ENCODE peak calls at places on chromosomes 4 and X, in five cellular contexts. W is HCT116, D is endothelial cell of umbilical vein, E is A549, B is SK-N-SH. G is an unnamed sample.

GRCh38 chr4:95539056-95539455 is 9.7 kb downstream of the UNC5C start:
- DNase-seq in B (no peak), W (no peak), D (no peak), E (no peak), G (no peak)

GRCh38 chr4:68283714-68284113 is 38.2 kb upstream of the TMPRSS11B start:
- DNase-seq in W (no peak), D (no peak), E (no peak), B (no peak), G (no peak)

GRCh38 chrX:11787564-11787963 is 29.5 kb downstream of the MSL3 start:
- DNase-seq in W (peak; percentile 10), E (peak; percentile 79), B (peak; percentile 64), D (peak; percentile 49), G (peak; percentile 38)

GRCh38 chr4:93646225-93646930 is 182.2 kb upstream of the ATOH1 start:
- DNase-seq in D (no peak), E (peak; percentile 9), W (no peak), B (no peak), G (no peak)

GRCh38 chr4:146095091-146095690 is 80.3 kb upstream of the LSM6 start:
- DNase-seq in D (peak; percentile 61), E (peak; percentile 46), B (peak; percentile 17), W (peak; percentile 57), G (peak; percentile 50)

GRCh38 chrX:126994011-126994410 is 174.5 kb downstream of the PRR32 start:
- DNase-seq in W (no peak), D (no peak), E (no peak), B (no peak), G (no peak)

GRCh38 chrX:103918050-103918449 is 44.4 kb upstream of the TMSB15B start:
- DNase-seq in W (peak; percentile 50), D (peak; percentile 59), B (peak; percentile 70), E (peak; percentile 81), G (peak; percentile 50)

GRCh38 chr4:38328963-38329729 is 334.9 kb upstream of the KLF3 start:
- DNase-seq in W (no peak), D (no peak), E (no peak), B (no peak), G (no peak)

GRCh38 chr4:135777386-135777785 is 1575.8 kb upstream of the PABPC4L start:
- DNase-seq in B (no peak), E (no peak), D (no peak), W (no peak), G (no peak)

GRCh38 chr4:48375651-48376291 is 34.4 kb downstream of the SLAIN2 start:
- DNase-seq in D (peak; percentile 90), E (peak; percentile 72), W (peak; percentile 1), B (no peak), G (peak; percentile 25)

GRCh38 chr4:139050436-139050835 is 34.9 kb downstream of the NOCT start:
- DNase-seq in E (no peak), W (no peak), B (no peak), D (no peak), G (no peak)

GRCh38 chr4:1178300-1179088 is 6.1 kb upstream of the SPON2 start:
- DNase-seq in E (no peak), W (no peak), B (no peak), D (no peak), G (no peak)

GRCh38 chr4:182175788-182176519 is 67.2 kb upstream of the TENM3 start:
- DNase-seq in W (no peak), D (no peak), B (no peak), E (peak; percentile 14), G (no peak)

GRCh38 chr4:39046243-39046642 is 14.0 kb upstream of the TMEM156 start:
- DNase-seq in W (no peak), E (peak; percentile 74), B (no peak), D (no peak), G (peak; percentile 88)

GRCh38 chr4:25970241-25970675 is 56.2 kb downstream of the SMIM20 start:
- DNase-seq in D (no peak), E (no peak), W (no peak), B (no peak), G (peak; percentile 74)

GRCh38 chr4:48300004-48300403 is 30.4 kb upstream of the TEC start:
- DNase-seq in D (no peak), E (no peak), W (no peak), B (no peak), G (no peak)

GRCh38 chr4:5045099-5045498 is 6.2 kb upstream of the STK32B start:
- DNase-seq in D (peak; percentile 45), W (no peak), E (no peak), B (no peak), G (peak; percentile 94)

GRCh38 chr4:158170691-158171455 is 2.0 kb downstream of the GASK1B start:
- DNase-seq in D (peak; percentile 89), W (no peak), B (no peak), E (no peak), G (no peak)

GRCh38 chr4:73673286-73673685 is 53.0 kb upstream of the RASSF6 start:
- DNase-seq in E (no peak), W (no peak), D (no peak), B (no peak), G (no peak)

GRCh38 chr4:40305329-40306193 is 29.6 kb upstream of the CHRNA9 start:
- DNase-seq in D (no peak), E (no peak), B (no peak), W (no peak), G (no peak)

GRCh38 chrX:3175659-3176438 is 134.6 kb downstream of the ARSF start:
- DNase-seq in W (no peak), E (no peak), B (no peak), D (no peak), G (no peak)

GRCh38 chr4:74635074-74635473 is 159.2 kb downstream of the BTC start:
- DNase-seq in W (peak; percentile 87), D (no peak), E (no peak), B (no peak), G (no peak)

DNA sequence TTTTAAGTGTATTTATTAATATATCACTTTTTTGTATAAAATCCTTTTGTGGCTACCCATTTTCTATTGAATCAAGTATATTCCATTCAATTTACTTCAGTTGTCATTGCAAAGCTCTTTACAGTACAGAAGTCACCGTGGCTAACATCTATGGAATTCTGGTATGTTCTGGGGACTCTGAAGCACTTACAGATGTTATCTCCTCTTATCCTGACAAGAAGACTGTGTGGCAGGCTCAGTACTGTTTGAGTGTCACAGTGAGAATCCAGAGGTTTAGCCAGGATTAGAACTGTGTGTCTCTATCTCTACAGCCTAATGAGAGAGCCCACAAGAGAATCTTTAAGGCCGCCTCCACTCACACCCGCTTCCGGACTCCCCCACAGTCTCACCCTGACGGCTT is 78.2 kb upstream of the SORBS2 start:
- DNase-seq in W (no peak), E (no peak), B (no peak), D (no peak), G (no peak)
- TF ChIP-seq MAX in W (no peak), E (no peak), B (no peak), D (no peak), G (no peak)

GRCh38 chrX:15146515-15146914 is 123.4 kb downstream of the ASB9 start:
- DNase-seq in B (peak; percentile 22), E (peak; percentile 2), D (peak; percentile 12), W (no peak), G (peak; percentile 30)
- TF ChIP-seq CTCF in B (peak; percentile 67), E (peak; percentile 36), D (peak; percentile 46), W (no peak), G (peak; percentile 30)

DNA sequence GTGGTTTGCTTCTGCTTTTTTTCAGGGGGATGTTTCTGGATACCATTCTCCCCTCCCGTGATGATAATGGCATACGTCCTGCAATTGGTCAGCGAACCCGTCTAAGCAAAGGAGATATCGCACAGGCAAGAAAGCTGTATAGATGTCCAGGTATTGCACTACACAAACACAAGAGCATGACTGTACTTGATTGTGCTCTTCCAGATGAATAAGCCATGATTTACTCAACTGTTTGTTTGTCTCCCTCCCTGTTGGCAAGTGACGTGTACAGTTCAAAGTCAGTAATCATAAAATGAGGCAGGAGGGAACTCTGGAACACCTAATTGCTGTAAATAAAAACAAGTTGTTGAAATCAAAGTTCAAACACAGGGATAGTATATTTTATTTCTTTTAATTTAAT is 141.4 kb downstream of the TLL1 start:
- DNase-seq in W (no peak), D (no peak), E (peak; percentile 13), B (no peak), G (no peak)
- TF ChIP-seq MAX in W (no peak), D (no peak), E (no peak), B (no peak), G (no peak)

GRCh38 chr4:75678965-75679364 is 5.8 kb upstream of the G3BP2 start:
- DNase-seq in D (no peak), W (no peak), B (no peak), E (no peak), G (no peak)
- TF ChIP-seq CTCF in D (no peak), W (no peak), B (no peak), E (no peak), G (no peak)

GRCh38 chrX:110954428-110954827 is 141.6 kb upstream of the PAK3 start:
- DNase-seq in B (no peak), D (no peak), W (no peak), E (no peak), G (no peak)

DNA sequence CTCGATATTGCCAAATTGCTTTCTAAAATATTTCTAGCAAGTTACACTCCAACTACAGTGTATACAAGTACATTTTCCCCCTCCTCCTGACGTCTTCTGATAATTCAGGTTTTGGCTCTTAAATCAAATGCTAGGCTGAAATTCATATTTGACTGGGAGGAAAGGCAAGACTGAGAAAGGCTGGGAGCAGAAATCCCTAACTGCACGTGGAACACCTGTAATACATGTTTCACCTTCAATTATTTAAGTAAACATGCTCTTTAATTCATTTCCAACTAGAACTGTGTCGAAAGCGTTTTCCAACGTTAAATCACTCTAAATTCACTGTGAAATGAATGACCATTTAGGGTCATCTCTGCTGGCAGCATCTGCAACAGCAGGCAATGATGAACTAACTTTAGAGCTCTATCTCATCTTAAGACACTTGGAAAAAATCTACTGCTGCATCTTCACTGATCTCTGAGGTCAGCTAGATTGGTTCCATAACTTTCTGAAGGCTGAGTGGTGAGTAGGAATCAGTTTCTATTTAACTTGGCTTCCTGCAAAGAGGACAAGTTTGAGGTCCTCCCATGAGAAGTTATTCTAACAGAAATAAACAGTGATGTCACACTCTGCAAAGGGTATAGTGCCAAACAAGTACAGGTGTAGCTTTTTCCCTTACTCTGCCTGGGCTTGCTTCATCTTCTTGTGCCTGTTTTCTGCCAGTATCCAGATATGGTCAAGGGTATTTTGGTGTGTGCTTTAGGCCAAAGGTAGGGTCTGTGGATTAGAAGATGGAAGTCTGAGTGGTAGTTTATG is 144.3 kb upstream of the PAK3 start:
- DNase-seq in W (no peak), E (no peak), D (no peak), B (no peak), G (no peak)
- TF ChIP-seq MAX in W (no peak), E (no peak), D (no peak), B (no peak), G (no peak)

GRCh38 chr4:144955104-144955503 is 142.9 kb downstream of the ANAPC10 start:
- DNase-seq in B (no peak), W (no peak), D (no peak), E (no peak), G (no peak)
- TF ChIP-seq CTCF in B (no peak), W (no peak), D (no peak), E (no peak), G (no peak)

DNA sequence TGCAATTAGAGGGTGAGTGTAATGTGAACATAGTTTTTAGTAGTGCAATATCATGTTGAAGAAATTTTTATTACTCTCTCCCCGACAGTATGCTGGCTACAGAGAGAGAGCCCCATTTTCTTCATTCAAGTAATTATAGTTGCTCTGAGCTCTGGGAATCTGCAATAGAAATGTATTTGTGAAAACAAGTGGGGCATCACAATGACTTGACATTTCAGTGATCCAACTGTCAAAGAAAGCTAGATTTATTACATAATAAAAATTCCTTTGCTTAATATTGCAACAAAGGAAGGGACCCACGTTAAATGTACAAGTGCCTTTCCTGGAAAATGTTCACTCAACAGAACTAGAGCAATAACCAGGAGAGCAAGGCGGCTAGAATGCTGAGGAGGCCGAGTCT is 476.2 kb downstream of the AFF2 start:
- DNase-seq in W (no peak), D (no peak), E (no peak), B (no peak), G (no peak)
- TF ChIP-seq MAX in W (no peak), D (no peak), E (no peak), B (no peak), G (no peak)

G was measured in NB4.